ENCODE peak calls at places on chromosomes 4 and X, in five cellular contexts. One of them, this sample, is unnamed.
A peak's percentile ranks its signal among the peaks of the same experiment; 100 is the strongest.

GRCh38 chr4:89681219-89681618 is 155.7 kb downstream of the SNCA start:
- DNase-seq in CD4-positive, alpha-beta T cell: no peak
- DNase-seq in aorta: no peak
- DNase-seq in H1: peak; percentile 70
- DNase-seq in AG04450: no peak
- DNase-seq in this sample: no peak

GRCh38 chr4:52718123-52718522 is 33.1 kb downstream of the ERVMER34-1 start:
- DNase-seq in CD4-positive, alpha-beta T cell: no peak
- DNase-seq in aorta: no peak
- DNase-seq in H1: no peak
- DNase-seq in AG04450: no peak
- DNase-seq in this sample: no peak

GRCh38 chr4:25704516-25704915 is 48.9 kb downstream of the SLC34A2 start:
- DNase-seq in CD4-positive, alpha-beta T cell: no peak
- DNase-seq in aorta: no peak
- DNase-seq in H1: no peak
- DNase-seq in AG04450: no peak
- DNase-seq in this sample: no peak

GRCh38 chrX:19237919-19238318 is 105.8 kb upstream of the PDHA1 start:
- DNase-seq in CD4-positive, alpha-beta T cell: no peak
- DNase-seq in aorta: no peak
- DNase-seq in H1: no peak
- DNase-seq in AG04450: no peak
- DNase-seq in this sample: no peak

GRCh38 chrX:9668537-9668936 is 97.1 kb downstream of the GPR143 start:
- DNase-seq in CD4-positive, alpha-beta T cell: no peak
- DNase-seq in aorta: no peak
- DNase-seq in H1: no peak
- DNase-seq in AG04450: peak; percentile 43
- DNase-seq in this sample: no peak

GRCh38 chr4:2862528-2862927 is 18.9 kb downstream of the ADD1 start:
- DNase-seq in CD4-positive, alpha-beta T cell: no peak
- DNase-seq in aorta: no peak
- DNase-seq in H1: peak; percentile 43
- DNase-seq in AG04450: no peak
- DNase-seq in this sample: no peak

GRCh38 chr4:156293657-156294297 is 340.1 kb upstream of the CTSO start:
- DNase-seq in CD4-positive, alpha-beta T cell: no peak
- DNase-seq in aorta: no peak
- DNase-seq in H1: no peak
- DNase-seq in AG04450: peak; percentile 70
- DNase-seq in this sample: no peak

GRCh38 chr4:120085705-120086104 is 19.1 kb upstream of the MAD2L1 start:
- DNase-seq in CD4-positive, alpha-beta T cell: no peak
- DNase-seq in aorta: no peak
- DNase-seq in H1: no peak
- DNase-seq in AG04450: peak; percentile 15
- DNase-seq in this sample: no peak

GRCh38 chrX:76796311-76796710 is 368.8 kb downstream of the MAGEE1 start:
- DNase-seq in CD4-positive, alpha-beta T cell: no peak
- DNase-seq in aorta: no peak
- DNase-seq in H1: no peak
- DNase-seq in AG04450: no peak
- DNase-seq in this sample: no peak

GRCh38 chr4:116358633-116359222 is 726.6 kb downstream of the TRAM1L1 start:
- DNase-seq in CD4-positive, alpha-beta T cell: no peak
- DNase-seq in aorta: peak; percentile 15
- DNase-seq in H1: peak; percentile 89
- DNase-seq in AG04450: peak; percentile 7
- DNase-seq in this sample: no peak

GRCh38 chrX:34631826-34632225 is 25.3 kb downstream of the TMEM47 start:
- DNase-seq in CD4-positive, alpha-beta T cell: no peak
- DNase-seq in aorta: no peak
- DNase-seq in H1: no peak
- DNase-seq in AG04450: no peak
- DNase-seq in this sample: no peak

GRCh38 chrX:1720826-1721225 is 106.0 kb downstream of the ASMT start:
- DNase-seq in CD4-positive, alpha-beta T cell: no peak
- DNase-seq in aorta: no peak
- DNase-seq in H1: no peak
- DNase-seq in AG04450: no peak
- DNase-seq in this sample: no peak

GRCh38 chr4:83917572-83917971 is 381.7 kb downstream of the GPAT3 start:
- DNase-seq in CD4-positive, alpha-beta T cell: no peak
- DNase-seq in aorta: no peak
- DNase-seq in H1: no peak
- DNase-seq in AG04450: no peak
- DNase-seq in this sample: no peak

GRCh38 chr4:75940692-75941253 is at the start of gene NAAA:
- DNase-seq in CD4-positive, alpha-beta T cell: peak; percentile 68
- DNase-seq in aorta: peak; percentile 93
- DNase-seq in H1: peak; percentile 92
- DNase-seq in AG04450: no peak
- DNase-seq in this sample: peak; percentile 70

GRCh38 chrX:17023670-17024069 is 77.2 kb downstream of the REPS2 start:
- DNase-seq in CD4-positive, alpha-beta T cell: no peak
- DNase-seq in aorta: no peak
- DNase-seq in H1: no peak
- DNase-seq in AG04450: no peak
- DNase-seq in this sample: no peak

GRCh38 chrX:64842492-64842891 is 133.8 kb downstream of the ZC4H2 start:
- DNase-seq in CD4-positive, alpha-beta T cell: peak; percentile 10
- DNase-seq in aorta: no peak
- DNase-seq in H1: no peak
- DNase-seq in AG04450: no peak
- DNase-seq in this sample: no peak

GRCh38 chrX:64843224-64843623 is 133.0 kb downstream of the ZC4H2 start:
- DNase-seq in CD4-positive, alpha-beta T cell: no peak
- DNase-seq in aorta: no peak
- DNase-seq in H1: no peak
- DNase-seq in AG04450: no peak
- DNase-seq in this sample: no peak
- H3K9me3 ChIP-seq in CD4-positive, alpha-beta T cell: peaks cover 66% of the 10 kb centered on the region
- H3K9me3 ChIP-seq in aorta: peaks cover 2% of the 10 kb centered on the region
- H3K9me3 ChIP-seq in H1: no peaks in the 10 kb centered on the region
- H3K9me3 ChIP-seq in AG04450: no peaks in the 10 kb centered on the region
- H3K9me3 ChIP-seq in this sample: peaks cover 5% of the 10 kb centered on the region

GRCh38 chrX:153510383-153510782 is 7.1 kb upstream of the ATP2B3 start:
- DNase-seq in CD4-positive, alpha-beta T cell: no peak
- DNase-seq in aorta: no peak
- DNase-seq in H1: no peak
- DNase-seq in AG04450: no peak
- DNase-seq in this sample: no peak
- H3K9me3 ChIP-seq in CD4-positive, alpha-beta T cell: no peaks in the 10 kb centered on the region
- H3K9me3 ChIP-seq in aorta: no peaks in the 10 kb centered on the region
- H3K9me3 ChIP-seq in H1: no peaks in the 10 kb centered on the region
- H3K9me3 ChIP-seq in AG04450: no peaks in the 10 kb centered on the region
- H3K9me3 ChIP-seq in this sample: no peaks in the 10 kb centered on the region

DNA sequence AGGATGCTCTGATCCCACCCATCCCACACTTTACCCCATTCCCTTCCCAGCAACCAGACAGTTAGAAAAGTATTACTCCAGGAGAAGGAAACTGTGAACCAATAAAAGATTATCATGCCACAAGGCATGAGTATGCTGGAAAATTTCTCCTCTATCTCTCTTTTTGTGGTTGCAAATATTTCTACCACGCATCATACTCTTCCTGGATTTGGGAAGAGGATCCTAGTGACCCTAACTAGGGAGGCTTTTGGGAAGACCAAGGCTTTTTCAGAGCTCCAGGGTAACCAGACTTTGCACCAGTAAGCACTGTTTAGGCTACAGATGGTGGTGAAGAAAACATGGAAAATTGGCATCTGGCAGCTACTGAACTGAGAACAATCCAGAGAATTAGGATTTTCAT is 257.6 kb upstream of the CLNK start:
- DNase-seq in CD4-positive, alpha-beta T cell: no peak
- DNase-seq in aorta: no peak
- DNase-seq in H1: no peak
- DNase-seq in AG04450: no peak
- DNase-seq in this sample: no peak
- H3K9me3 ChIP-seq in CD4-positive, alpha-beta T cell: peaks cover 5% of the 10 kb centered on the region
- H3K9me3 ChIP-seq in aorta: no peaks in the 10 kb centered on the region
- H3K9me3 ChIP-seq in H1: peaks cover 11% of the 10 kb centered on the region
- H3K9me3 ChIP-seq in AG04450: no peaks in the 10 kb centered on the region
- H3K9me3 ChIP-seq in this sample: no peaks in the 10 kb centered on the region

DNA sequence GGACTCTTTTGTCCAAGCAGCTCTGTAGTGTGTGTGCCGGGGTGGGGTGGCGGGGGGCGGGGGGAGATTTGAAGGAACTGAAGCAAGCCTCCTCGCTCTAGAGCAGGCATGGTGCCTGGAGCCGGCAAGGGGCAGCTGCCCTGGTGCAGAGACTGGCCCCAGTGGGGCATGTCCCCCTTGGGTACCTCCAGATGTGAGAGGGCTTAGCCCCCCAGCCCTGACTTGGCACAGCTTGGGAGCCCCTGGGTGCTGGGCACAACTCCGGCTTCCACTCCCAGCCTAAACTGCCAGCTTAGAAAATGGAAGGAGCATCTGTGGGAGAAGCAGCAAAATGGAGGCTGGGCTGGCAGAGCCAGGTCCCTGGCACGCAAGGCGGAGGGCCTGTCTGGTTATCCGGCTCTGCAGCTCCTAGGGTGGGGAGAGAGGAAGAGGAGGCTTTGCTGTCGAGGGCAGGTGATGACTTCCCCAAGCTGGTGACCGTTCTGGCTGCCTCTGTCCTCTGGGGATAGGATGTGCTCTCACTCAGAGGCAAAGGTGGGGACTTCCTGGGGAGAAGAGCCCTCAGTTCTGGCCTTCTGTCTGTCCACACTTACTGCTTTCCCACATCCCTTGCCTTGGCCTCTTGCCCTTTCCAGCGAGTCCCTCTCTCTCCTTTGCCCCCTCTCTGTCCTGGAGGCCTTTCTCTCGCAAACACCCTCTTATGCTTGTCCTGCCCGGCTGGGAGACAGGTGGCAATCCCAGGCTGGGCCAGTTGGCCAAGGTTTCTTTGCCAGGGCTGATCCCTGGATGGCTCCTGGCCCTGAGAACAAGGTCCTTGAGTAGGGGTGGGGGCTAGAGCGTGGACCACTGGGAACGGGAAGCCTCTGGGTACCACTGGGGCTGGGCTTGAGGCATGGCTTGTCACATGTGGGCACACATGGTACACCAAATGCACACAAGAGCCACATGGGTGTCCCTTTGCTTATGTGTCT is 2.0 kb downstream of the DLG3 start:
- DNase-seq in CD4-positive, alpha-beta T cell: no peak
- DNase-seq in aorta: no peak
- DNase-seq in H1: no peak
- DNase-seq in AG04450: no peak
- DNase-seq in this sample: no peak
- H3K9me3 ChIP-seq in CD4-positive, alpha-beta T cell: no peaks in the 10 kb centered on the region
- H3K9me3 ChIP-seq in aorta: no peaks in the 10 kb centered on the region
- H3K9me3 ChIP-seq in H1: no peaks in the 10 kb centered on the region
- H3K9me3 ChIP-seq in AG04450: no peaks in the 10 kb centered on the region
- H3K9me3 ChIP-seq in this sample: no peaks in the 10 kb centered on the region

GRCh38 chr4:30002345-30002744 is 717.8 kb upstream of the PCDH7 start:
- DNase-seq in CD4-positive, alpha-beta T cell: no peak
- DNase-seq in aorta: no peak
- DNase-seq in H1: no peak
- DNase-seq in AG04450: no peak
- DNase-seq in this sample: no peak
- H3K9me3 ChIP-seq in CD4-positive, alpha-beta T cell: no peaks in the 10 kb centered on the region
- H3K9me3 ChIP-seq in aorta: no peaks in the 10 kb centered on the region
- H3K9me3 ChIP-seq in H1: peaks cover 3% of the 10 kb centered on the region
- H3K9me3 ChIP-seq in AG04450: peaks cover 3% of the 10 kb centered on the region
- H3K9me3 ChIP-seq in this sample: no peaks in the 10 kb centered on the region

DNA sequence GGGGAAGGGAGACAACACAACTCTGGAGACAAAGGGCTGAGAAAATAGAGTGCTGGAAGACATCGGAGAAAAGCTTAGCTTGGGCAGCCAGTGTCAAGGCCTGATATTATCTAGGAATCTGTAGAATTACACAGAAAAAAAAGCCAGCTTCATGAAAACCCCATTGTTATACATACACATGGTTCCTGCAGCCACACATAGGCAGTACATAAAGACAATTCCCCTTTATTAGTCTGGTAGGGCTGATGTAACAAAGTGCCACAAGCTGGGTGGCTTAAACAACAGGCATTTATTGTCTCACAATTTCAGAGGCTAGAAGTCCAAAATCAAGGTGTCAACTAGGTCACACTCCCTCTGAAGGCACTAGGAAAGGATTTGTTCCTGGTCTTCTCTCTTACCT is 503.5 kb downstream of the MID1IP1 start:
- DNase-seq in CD4-positive, alpha-beta T cell: no peak
- DNase-seq in aorta: no peak
- DNase-seq in H1: no peak
- DNase-seq in AG04450: no peak
- DNase-seq in this sample: no peak
- H3K9me3 ChIP-seq in CD4-positive, alpha-beta T cell: peaks cover 5% of the 10 kb centered on the region
- H3K9me3 ChIP-seq in aorta: no peaks in the 10 kb centered on the region
- H3K9me3 ChIP-seq in H1: peaks cover 7% of the 10 kb centered on the region
- H3K9me3 ChIP-seq in AG04450: no peaks in the 10 kb centered on the region
- H3K9me3 ChIP-seq in this sample: no peaks in the 10 kb centered on the region

GRCh38 chrX:13587791-13588477 is 18.5 kb downstream of the EGFL6 start:
- DNase-seq in CD4-positive, alpha-beta T cell: no peak
- DNase-seq in aorta: no peak
- DNase-seq in H1: no peak
- DNase-seq in AG04450: no peak
- DNase-seq in this sample: no peak

DNA sequence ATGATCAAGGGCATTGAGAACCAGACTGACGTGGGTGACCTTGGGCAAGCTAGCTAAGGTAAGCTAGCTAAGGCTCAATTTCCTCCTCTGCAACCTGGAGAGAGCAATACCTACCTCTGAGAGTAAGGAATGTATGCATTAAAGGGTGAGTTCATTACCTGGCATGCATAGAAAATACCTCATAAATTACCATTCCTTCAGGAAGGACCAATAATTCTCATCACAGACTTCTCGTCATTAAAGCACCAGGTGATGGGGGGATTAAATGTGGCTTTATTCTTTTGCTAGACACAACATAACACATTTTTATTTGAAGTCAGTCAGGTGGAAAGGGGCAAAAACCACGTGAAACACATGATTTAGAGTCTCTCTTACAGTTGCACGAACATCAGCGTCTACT is 21.5 kb downstream of the EGFL6 start:
- DNase-seq in CD4-positive, alpha-beta T cell: no peak
- DNase-seq in aorta: no peak
- DNase-seq in H1: no peak
- DNase-seq in AG04450: no peak
- DNase-seq in this sample: no peak
- H3K9me3 ChIP-seq in CD4-positive, alpha-beta T cell: no peaks in the 10 kb centered on the region
- H3K9me3 ChIP-seq in aorta: no peaks in the 10 kb centered on the region
- H3K9me3 ChIP-seq in H1: no peaks in the 10 kb centered on the region
- H3K9me3 ChIP-seq in AG04450: no peaks in the 10 kb centered on the region
- H3K9me3 ChIP-seq in this sample: peaks cover 7% of the 10 kb centered on the region

DNA sequence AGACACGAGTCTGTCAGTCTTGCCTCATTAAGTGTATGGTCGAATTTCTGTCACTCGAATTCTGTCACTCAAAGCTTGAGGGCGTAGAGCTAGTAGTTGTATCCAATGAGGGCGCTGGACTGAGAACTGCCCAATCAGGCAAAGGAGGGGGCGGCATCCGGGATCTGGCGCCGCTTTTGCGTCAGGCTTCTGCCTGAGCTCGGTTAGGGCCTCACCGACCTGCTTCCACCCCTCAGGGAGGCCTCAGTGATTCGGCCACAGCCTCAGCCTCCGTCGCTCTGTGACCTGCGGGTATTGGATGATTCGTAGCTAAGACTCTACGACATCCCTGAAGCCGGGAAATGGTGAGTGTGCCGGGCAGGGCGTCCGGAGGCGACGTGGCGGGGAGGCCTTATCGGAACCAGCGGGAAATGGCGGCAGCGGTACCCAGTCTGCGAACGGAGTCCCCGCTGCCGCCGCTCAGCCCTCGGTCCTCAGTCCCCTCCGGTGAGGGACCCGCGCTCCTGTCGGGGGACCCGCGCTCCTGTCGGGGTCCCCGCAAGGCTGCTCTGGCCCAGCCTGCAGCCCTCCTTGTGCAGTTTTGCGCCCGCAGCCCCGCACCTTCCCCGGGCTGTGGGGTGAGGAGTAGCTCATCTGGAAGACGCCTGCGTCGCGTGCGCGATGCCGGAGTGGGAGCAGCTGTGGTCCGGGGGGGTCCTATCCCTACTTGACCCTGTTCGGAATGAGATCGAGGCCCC is 88.3 kb downstream of the ZNF718 start:
- DNase-seq in CD4-positive, alpha-beta T cell: no peak
- DNase-seq in aorta: peak; percentile 87
- DNase-seq in H1: peak; percentile 73
- DNase-seq in AG04450: peak; percentile 30
- DNase-seq in this sample: no peak
- H3K9me3 ChIP-seq in CD4-positive, alpha-beta T cell: peaks cover 56% of the 10 kb centered on the region
- H3K9me3 ChIP-seq in aorta: peaks cover 3% of the 10 kb centered on the region
- H3K9me3 ChIP-seq in H1: no peaks in the 10 kb centered on the region
- H3K9me3 ChIP-seq in AG04450: peaks cover 40% of the 10 kb centered on the region
- H3K9me3 ChIP-seq in this sample: peaks cover 12% of the 10 kb centered on the region